ENCODE peak calls at places on chromosomes 7 and 10, in six cellular contexts. A is endothelial cell; Z is tibial nerve; Y is LoVo; M is activated CD8-positive, alpha-beta memory T cell treated with anti-CD3 and anti-CD28 coated beads, Interleukin-2, amount 50 U/mL, for 48 hours; S is sciatic nerve. Q is an unnamed sample.

GRCh38 chr10:70815504-70816219 is at the start of gene SGPL1:
- DNase-seq in A (peak), Z (peak), Y (peak), M (peak), S (peak), Q (peak)

GRCh38 chr7:54963155-54963554 is 55.7 kb upstream of the EGFR start:
- DNase-seq in A (no peak), Z (no peak), Y (no peak), M (no peak), S (no peak), Q (no peak)

GRCh38 chr7:25260862-25261454 is 32.7 kb upstream of the NPVF start:
- DNase-seq in A (no peak), Z (no peak), Y (no peak), M (no peak), S (no peak), Q (no peak)

GRCh38 chr10:114526497-114527238 is 122.4 kb upstream of the AFAP1L2 start:
- DNase-seq in A (peak), Z (peak), Y (peak), M (peak), S (peak), Q (no peak)

GRCh38 chr7:88015309-88015708 is 81.3 kb downstream of the ADAM22 start:
- DNase-seq in A (no peak), Z (no peak), Y (no peak), M (no peak), S (no peak), Q (no peak)

GRCh38 chr7:2886900-2887299 is 42.8 kb upstream of the GNA12 start:
- DNase-seq in A (peak), Z (peak), Y (peak), M (no peak), S (no peak), Q (no peak)

GRCh38 chr7:53094191-53094590 is 58.8 kb downstream of the POM121L12 start:
- DNase-seq in A (no peak), Z (no peak), Y (no peak), M (no peak), S (no peak), Q (no peak)

GRCh38 chr10:78819361-78820006 is 249.3 kb upstream of the ZMIZ1 start:
- DNase-seq in A (no peak), Z (no peak), Y (no peak), M (no peak), S (no peak), Q (no peak)

GRCh38 chr10:404341-404740 is 269.1 kb downstream of the ZMYND11 start:
- DNase-seq in A (no peak), Z (no peak), Y (no peak), M (no peak), S (no peak), Q (no peak)

GRCh38 chr7:119578116-119578515 is 694.9 kb upstream of the KCND2 start:
- DNase-seq in A (no peak), Z (no peak), Y (no peak), M (no peak), S (no peak), Q (no peak)

GRCh38 chr10:28737096-28737495 is 59.8 kb downstream of the BAMBI start:
- DNase-seq in A (no peak), Z (no peak), Y (no peak), M (no peak), S (no peak), Q (no peak)

GRCh38 chr10:119268871-119269506 is 61.6 kb downstream of the GRK5 start:
- DNase-seq in A (peak), Z (no peak), Y (no peak), M (peak), S (no peak), Q (no peak)

GRCh38 chr10:75202321-75203096 is 8.1 kb upstream of the VDAC2 start:
- DNase-seq in A (no peak), Z (no peak), Y (peak), M (no peak), S (peak), Q (no peak)

GRCh38 chr7:2247141-2247985 is 5.3 kb downstream of the NUDT1 start:
- DNase-seq in A (peak), Z (no peak), Y (no peak), M (peak), S (no peak), Q (no peak)

Q was measured in GOT3.